ENCODE peak calls at places on chromosome 15, in ten cellular contexts. O is foreskin keratinocyte, U is fibroblast of the aortic adventitia, H is left ventricle myocardium inferior, E is upper lobe of right lung, G is mucosa of descending colon, J is brain microvascular endothelial cell, T is right lobe of liver, K is neural progenitor cell, I is GM13976. P is an unnamed sample.

GRCh38 chr15:32834156-32834555 is 116.4 kb downstream of the GREM1 start:
- DNase-seq in O (no peak), U (no peak), H (no peak), E (no peak), G (no peak), J (no peak), T (no peak), K (no peak), I (peak; percentile 38), P (no peak)

GRCh38 chr15:60526127-60526616 is 47.2 kb upstream of the ICE2 start:
- DNase-seq in O (no peak), U (no peak), H (no peak), E (no peak), G (no peak), J (no peak), T (peak; percentile 87), K (no peak), I (no peak), P (no peak)

GRCh38 chr15:63223463-63223862 is 34.1 kb downstream of the RAB8B start:
- DNase-seq in O (peak; percentile 74), U (no peak), H (no peak), E (no peak), G (no peak), J (no peak), T (no peak), K (no peak), I (no peak), P (no peak)

GRCh38 chr15:97962263-97962662 is 1.8 kb downstream of the ARRDC4 start:
- DNase-seq in O (no peak), U (no peak), H (no peak), E (no peak), G (no peak), J (no peak), T (no peak), K (no peak), I (no peak), P (no peak)

GRCh38 chr15:92082217-92082843 is 228.8 kb downstream of the SLCO3A1 start:
- DNase-seq in O (no peak), U (peak; percentile 85), H (peak; percentile 67), E (peak; percentile 67), G (peak; percentile 66), J (peak; percentile 64), T (peak; percentile 44), K (peak; percentile 82), I (peak; percentile 63), P (peak; percentile 79)

GRCh38 chr15:63506537-63507035 is 2.2 kb downstream of the USP3 start:
- DNase-seq in O (no peak), U (no peak), H (no peak), E (no peak), G (no peak), J (no peak), T (no peak), K (no peak), I (no peak), P (no peak)

GRCh38 chr15:62966294-62966693 is 76.3 kb upstream of the TPM1 start:
- DNase-seq in O (no peak), U (no peak), H (no peak), E (no peak), G (no peak), J (no peak), T (no peak), K (no peak), I (no peak), P (no peak)

GRCh38 chr15:40826123-40827075 is 2.1 kb downstream of the PPP1R14D start:
- DNase-seq in O (no peak), U (no peak), H (no peak), E (no peak), G (no peak), J (no peak), T (no peak), K (no peak), I (no peak), P (no peak)

GRCh38 chr15:86776120-86776519 is 696.4 kb downstream of the AGBL1 start:
- DNase-seq in O (no peak), U (no peak), H (no peak), E (no peak), G (no peak), J (no peak), T (no peak), K (no peak), I (no peak), P (no peak)

GRCh38 chr15:23038741-23039150 is 623 bp downstream of the TUBGCP5 start:
- DNase-seq in O (peak; percentile 37), U (peak; percentile 62), H (no peak), E (no peak), G (no peak), J (peak; percentile 29), T (no peak), K (no peak), I (no peak), P (no peak)

GRCh38 chr15:96362759-96363678 is 32.5 kb downstream of the NR2F2 start:
- DNase-seq in O (no peak), U (no peak), H (no peak), E (no peak), G (no peak), J (no peak), T (no peak), K (peak; percentile 91), I (peak; percentile 33), P (no peak)

GRCh38 chr15:55108858-55109518 is 87.8 kb downstream of the RSL24D1 start:
- DNase-seq in O (peak; percentile 43), U (peak; percentile 44), H (peak; percentile 59), E (peak; percentile 80), G (peak; percentile 67), J (peak; percentile 65), T (peak; percentile 62), K (peak; percentile 56), I (peak; percentile 49), P (peak; percentile 79)

GRCh38 chr15:68617001-68617400 is 38.2 kb downstream of the CORO2B start:
- DNase-seq in O (no peak), U (no peak), H (peak; percentile 24), E (no peak), G (no peak), J (no peak), T (no peak), K (no peak), I (no peak), P (no peak)

GRCh38 chr15:72237286-72238224 is 6.6 kb upstream of the PKM start:
- DNase-seq in O (peak; percentile 88), U (peak; percentile 97), H (no peak), E (no peak), G (no peak), J (peak; percentile 97), T (peak; percentile 31), K (no peak), I (peak; percentile 53), P (no peak)

DNA sequence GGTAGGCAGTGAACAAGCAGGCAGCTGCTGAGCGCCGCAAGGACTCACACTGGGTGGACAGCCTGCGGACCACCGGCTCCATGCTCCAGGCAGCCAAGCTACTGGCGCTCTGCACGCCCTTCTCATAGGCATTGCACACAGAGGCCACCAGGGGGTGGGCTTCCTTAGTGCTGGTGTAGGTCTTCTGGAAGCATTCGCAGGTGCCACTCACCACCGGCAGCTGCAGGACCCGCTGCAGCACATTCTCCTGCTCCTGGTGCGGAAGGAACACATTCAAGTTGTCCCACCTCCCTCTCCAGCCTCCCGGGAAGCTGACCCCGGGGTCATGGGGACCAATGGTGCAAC is 6.0 kb downstream of the PLIN1 start:
- DNase-seq in O (no peak), U (no peak), H (no peak), E (no peak), G (no peak), J (no peak), T (no peak), K (peak; percentile 86), I (peak; percentile 69), P (no peak)
- TF ChIP-seq CTCF in O (peak; percentile 50), U (peak; percentile 27), H (peak; percentile 37), E (peak; percentile 30), G (no peak), J (peak; percentile 79), T (peak; percentile 11), K (peak; percentile 77), I (peak; percentile 51), P (peak; percentile 78)

DNA sequence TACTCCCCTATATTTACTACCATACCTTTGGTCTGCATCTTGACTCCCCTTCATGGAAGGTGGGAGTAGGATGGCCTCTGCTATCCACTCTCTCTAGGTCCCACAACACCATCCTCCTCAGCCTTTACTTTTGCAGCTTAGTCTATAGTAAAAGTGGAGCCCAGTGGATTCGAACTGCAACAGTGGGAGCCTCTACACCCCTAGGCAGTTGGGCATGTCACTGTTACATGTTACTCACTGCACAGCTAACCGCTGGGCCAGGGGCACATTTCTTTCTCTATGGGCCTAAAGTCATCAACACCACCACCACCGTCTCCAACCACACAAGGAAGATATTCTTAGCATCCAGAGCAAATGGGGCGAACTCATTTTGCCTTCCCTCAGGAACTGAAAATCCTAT is 62.9 kb downstream of the KLF13 start:
- DNase-seq in O (no peak), U (no peak), H (no peak), E (no peak), G (no peak), J (no peak), T (no peak), K (no peak), I (no peak), P (no peak)
- TF ChIP-seq CTCF in O (no peak), U (no peak), H (no peak), E (no peak), G (no peak), J (no peak), T (no peak), K (no peak), I (no peak), P (no peak)

GRCh38 chr15:65944404-65944803 is 75.1 kb downstream of the RAB11A start:
- DNase-seq in O (no peak), U (no peak), H (no peak), E (no peak), G (no peak), J (no peak), T (no peak), K (no peak), I (no peak), P (no peak)

GRCh38 chr15:65942436-65942835 is 73.1 kb downstream of the RAB11A start:
- DNase-seq in O (no peak), U (no peak), H (no peak), E (no peak), G (no peak), J (no peak), T (no peak), K (peak; percentile 12), I (no peak), P (no peak)

GRCh38 chr15:65948352-65948751 is 79.1 kb downstream of the RAB11A start:
- DNase-seq in O (no peak), U (no peak), H (no peak), E (no peak), G (no peak), J (no peak), T (no peak), K (no peak), I (no peak), P (no peak)

GRCh38 chr15:65949482-65949881 is 80.2 kb downstream of the RAB11A start:
- DNase-seq in O (no peak), U (no peak), H (no peak), E (no peak), G (no peak), J (no peak), T (no peak), K (no peak), I (no peak), P (no peak)

GRCh38 chr15:65945616-65946015 is 76.3 kb downstream of the RAB11A start:
- DNase-seq in O (no peak), U (no peak), H (no peak), E (no peak), G (no peak), J (no peak), T (no peak), K (no peak), I (no peak), P (no peak)
- TF ChIP-seq CTCF in O (peak; percentile 15), U (no peak), H (no peak), E (no peak), G (no peak), J (peak; percentile 7), T (no peak), K (peak; percentile 10), I (no peak), P (no peak)

GRCh38 chr15:52466134-52466701 is 62.5 kb downstream of the MYO5A start:
- DNase-seq in O (no peak), U (no peak), H (peak; percentile 37), E (peak; percentile 67), G (peak; percentile 51), J (no peak), T (peak; percentile 36), K (peak; percentile 13), I (peak; percentile 84), P (no peak)
- TF ChIP-seq CTCF in O (peak; percentile 10), U (no peak), H (no peak), E (no peak), G (no peak), J (no peak), T (no peak), K (no peak), I (peak; percentile 61), P (no peak)

P was measured in type B pancreatic cell.